ENCODE peak calls at places on chromosome 11, in four cellular contexts. R is cardiac fibroblast, X is MM.1S, I is fibroblast of pulmonary artery. U is an unnamed sample.

GRCh38 chr11:10314199-10315072 is 9.6 kb downstream of the ADM start:
- DNase-seq in R (peak; percentile 75), X (peak; percentile 96), I (peak; percentile 71), U (peak; percentile 93)

GRCh38 chr11:116109228-116109627 is 605.0 kb upstream of the CADM1 start:
- DNase-seq in R (peak; percentile 5), X (no peak), I (no peak), U (no peak)

GRCh38 chr11:73998846-73999575 is 9.9 kb downstream of the UCP3 start:
- DNase-seq in I (no peak), R (no peak), X (no peak), U (no peak)

GRCh38 chr11:114440971-114441810 is 1.9 kb downstream of the REXO2 start:
- DNase-seq in R (peak; percentile 8), X (no peak), I (peak; percentile 10), U (no peak)

GRCh38 chr11:46295312-46295995 is 18.0 kb downstream of the CREB3L1 start:
- DNase-seq in I (peak; percentile 75), X (peak; percentile 68), R (peak; percentile 80), U (no peak)

GRCh38 chr11:115981814-115982471 is 477.7 kb upstream of the CADM1 start:
- DNase-seq in X (no peak), R (no peak), I (no peak), U (no peak)

GRCh38 chr11:76282106-76282630 is 75.9 kb upstream of the WNT11 start:
- DNase-seq in R (no peak), I (no peak), X (no peak), U (no peak)

GRCh38 chr11:117144477-117145392 is 648 bp downstream of the PAFAH1B2 start:
- DNase-seq in R (peak; percentile 78), I (peak; percentile 76), X (peak; percentile 47), U (peak; percentile 33)

GRCh38 chr11:6736495-6737121 is 35.2 kb downstream of the OR2AG2 start:
- DNase-seq in R (no peak), X (no peak), I (no peak), U (no peak)

GRCh38 chr11:818396-819128 is at the start of gene PNPLA2:
- DNase-seq in R (peak; percentile 73), X (no peak), I (peak; percentile 57), U (no peak)

GRCh38 chr11:79199729-79200354 is 241.0 kb downstream of the TENM4 start:
- DNase-seq in I (no peak), X (no peak), R (no peak), U (no peak)

GRCh38 chr11:116517584-116517983 is 255.2 kb downstream of the BUD13 start:
- DNase-seq in X (no peak), R (no peak), I (no peak), U (no peak)

GRCh38 chr11:45262900-45263299 is 23.2 kb downstream of the SYT13 start:
- DNase-seq in R (no peak), X (no peak), I (no peak), U (no peak)

GRCh38 chr11:61890536-61891330 is 612 bp downstream of the FADS3 start:
- DNase-seq in R (peak; percentile 64), I (peak; percentile 66), X (no peak), U (no peak)

GRCh38 chr11:65279713-65280459 is 18.1 kb downstream of the POLA2 start:
- DNase-seq in I (peak; percentile 97), R (peak; percentile 92), X (no peak), U (no peak)

GRCh38 chr11:120784566-120785251 is 239.2 kb upstream of the TBCEL start:
- DNase-seq in X (no peak), R (no peak), I (no peak), U (no peak)

GRCh38 chr11:114559425-114560310 is at the start of gene NXPE1:
- DNase-seq in I (no peak), X (no peak), R (no peak), U (no peak)

GRCh38 chr11:61082161-61082870 is 20.0 kb upstream of the CD5 start:
- DNase-seq in X (no peak), R (no peak), I (no peak), U (no peak)

DNA sequence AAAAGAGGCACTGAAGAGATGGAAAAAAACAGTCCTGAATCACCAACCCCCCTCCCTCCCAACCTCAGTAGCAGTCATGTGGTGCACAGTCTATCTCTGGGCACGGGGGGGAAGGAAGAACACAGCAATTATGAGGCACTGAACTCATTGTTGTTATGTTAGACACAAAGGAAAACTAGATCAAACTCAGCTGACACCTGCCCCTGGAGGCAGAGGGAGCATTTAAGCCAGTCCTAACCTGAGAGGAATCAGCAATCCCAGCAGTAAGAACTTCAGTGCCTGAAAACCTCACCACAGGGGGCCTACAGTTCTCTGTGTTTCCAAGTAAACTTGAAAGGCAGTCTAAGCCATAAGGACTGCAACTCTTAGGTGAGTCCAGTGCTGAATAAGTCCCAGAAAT is 72.4 kb downstream of the GLYATL1 start:
- DNase-seq in R (no peak), X (peak; percentile 40), I (no peak), U (no peak)
- H3K4me3 ChIP-seq in R (no peak overlapping the region), X (peak overlapping the region; percentile 34), I (no peak overlapping the region), U (no peak overlapping the region)

GRCh38 chr11:86641537-86642270 is 30.7 kb downstream of the ME3 start:
- DNase-seq in X (no peak), R (no peak), I (no peak), U (no peak)
- TF ChIP-seq CTCF in X (no peak), R (no peak), I (no peak), U (no peak)

GRCh38 chr11:35144811-35145210 is 5.8 kb downstream of the CD44 start:
- DNase-seq in R (peak; percentile 43), I (peak; percentile 68), X (no peak), U (no peak)

GRCh38 chr11:35143509-35144102 is 4.6 kb downstream of the CD44 start:
- DNase-seq in X (no peak), R (no peak), I (no peak), U (no peak)

GRCh38 chr11:35145249-35145648 is 6.3 kb downstream of the CD44 start:
- DNase-seq in I (no peak), R (no peak), X (peak; percentile 81), U (peak; percentile 84)

GRCh38 chr11:35142481-35143207 is 3.7 kb downstream of the CD44 start:
- DNase-seq in I (peak; percentile 70), X (peak; percentile 59), R (peak; percentile 44), U (no peak)

GRCh38 chr11:35144103-35144741 is 5.3 kb downstream of the CD44 start:
- DNase-seq in R (peak; percentile 62), X (peak; percentile 96), I (peak; percentile 66), U (peak; percentile 88)
- H3K4me3 ChIP-seq in R (no peak overlapping the region), X (peak overlapping the region; percentile 47), I (no peak overlapping the region), U (peak overlapping the region; percentile 90)

GRCh38 chr11:68750197-68750987 is 928 bp downstream of the TESMIN start:
- DNase-seq in I (no peak), R (no peak), X (no peak), U (no peak)
- TF ChIP-seq CTCF in I (no peak), R (no peak), X (no peak), U (no peak)

GRCh38 chr11:124738713-124739478 is 846 bp upstream of the NRGN start:
- DNase-seq in R (no peak), I (no peak), X (no peak), U (no peak)
- H3K4me3 ChIP-seq in R (peak overlapping the region; percentile 58), I (no peak overlapping the region), X (peak overlapping the region; percentile 59), U (no peak overlapping the region)

GRCh38 chr11:28932940-28933339 is 824.8 kb downstream of the METTL15 start:
- DNase-seq in I (no peak), R (no peak), X (no peak), U (no peak)

GRCh38 chr11:28939381-28939780 is 831.2 kb downstream of the METTL15 start:
- DNase-seq in I (no peak), R (no peak), X (no peak), U (no peak)

GRCh38 chr11:28938091-28938490 is 829.9 kb downstream of the METTL15 start:
- DNase-seq in I (no peak), X (no peak), R (no peak), U (no peak)
- TF ChIP-seq CTCF in I (no peak), X (no peak), R (no peak), U (no peak)

GRCh38 chr11:113133071-113133470 is 171.9 kb downstream of the NCAM1 start:
- DNase-seq in R (no peak), X (no peak), I (no peak), U (no peak)

GRCh38 chr11:113131036-113131775 is 170.0 kb downstream of the NCAM1 start:
- DNase-seq in X (no peak), R (no peak), I (no peak), U (no peak)

GRCh38 chr11:113134605-113135004 is 173.4 kb downstream of the NCAM1 start:
- DNase-seq in I (no peak), X (no peak), R (no peak), U (no peak)

GRCh38 chr11:113137735-113138529 is 176.5 kb upstream of the TTC12 start:
- DNase-seq in R (no peak), X (no peak), I (no peak), U (no peak)

DNA sequence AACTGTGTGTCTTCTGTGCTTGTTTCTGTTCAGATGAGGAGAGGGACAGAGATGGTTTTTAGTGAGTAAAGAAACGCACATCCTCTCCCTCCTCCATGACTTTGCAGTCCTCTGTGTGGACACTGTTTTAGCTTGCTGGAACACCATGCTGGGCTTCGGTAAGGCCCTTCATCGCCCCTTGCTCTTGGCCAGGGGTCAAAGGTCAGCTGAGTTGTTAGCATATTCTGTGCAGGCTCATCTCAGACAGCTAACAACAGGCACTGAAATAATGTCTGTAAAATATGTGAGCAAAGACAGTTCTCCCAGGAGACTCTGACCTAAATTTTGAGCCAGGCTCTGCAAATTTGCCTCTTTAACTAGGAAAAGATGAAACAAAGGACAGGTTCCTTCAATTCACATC is 170.8 kb downstream of the NCAM1 start:
- DNase-seq in I (no peak), R (no peak), X (no peak), U (no peak)
- H3K4me3 ChIP-seq in I (no peak overlapping the region), R (no peak overlapping the region), X (no peak overlapping the region), U (no peak overlapping the region)

DNA sequence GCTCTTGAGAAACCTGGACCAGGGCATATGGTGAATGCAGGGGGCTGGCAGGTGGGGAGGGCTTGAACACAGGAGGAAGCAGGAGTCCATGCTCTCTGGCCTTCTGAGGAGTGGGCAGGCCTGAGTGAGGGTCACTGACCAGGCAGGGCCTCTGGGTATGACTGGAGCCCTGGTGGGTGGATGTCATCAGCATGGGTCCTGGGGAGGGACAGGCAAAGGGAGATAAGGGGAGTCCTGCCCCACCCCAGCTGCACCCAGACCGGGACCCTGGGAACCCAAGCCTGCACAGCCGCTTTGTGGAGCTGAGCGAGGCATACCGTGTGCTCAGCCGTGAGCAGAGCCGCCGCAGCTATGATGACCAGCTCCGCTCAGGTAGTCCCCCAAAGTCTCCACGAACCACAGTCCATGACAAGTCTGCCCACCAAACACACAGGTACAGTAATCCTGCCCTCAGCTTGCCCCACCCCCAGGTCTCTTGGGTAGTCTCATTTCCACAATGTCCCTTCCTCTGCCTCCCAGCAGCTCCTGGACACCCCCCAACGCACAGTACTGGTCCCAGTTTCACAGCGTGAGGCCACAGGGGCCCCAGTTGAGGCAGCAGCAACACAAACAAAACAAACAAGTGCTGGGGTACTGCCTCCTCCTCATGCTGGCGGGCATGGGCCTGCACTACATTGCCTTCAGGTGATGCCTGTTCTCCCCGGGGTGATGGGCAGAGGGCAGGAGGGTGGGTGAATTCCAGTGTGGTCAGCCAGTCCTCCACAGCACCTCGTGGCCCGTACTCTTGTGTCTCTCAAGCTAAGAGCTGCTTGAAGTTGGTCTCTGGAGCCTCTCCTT is 2.0 kb upstream of the VEGFB start:
- DNase-seq in R (no peak), I (no peak), X (no peak), U (no peak)
- TF ChIP-seq CTCF in R (no peak), I (no peak), X (no peak), U (no peak)

GRCh38 chr11:102143867-102144266 is 33.6 kb downstream of the YAP1 start:
- DNase-seq in I (no peak), X (no peak), R (no peak), U (no peak)
- H3K4me3 ChIP-seq in I (no peak overlapping the region), X (no peak overlapping the region), R (no peak overlapping the region), U (no peak overlapping the region)

U was measured in GM12864.